ENCODE peak calls at places on chromosome 7, in seven cellular contexts. N is stomach; S is Panc1; G is CD8-positive, alpha-beta memory T cell; M is MM.1S; C is brain microvascular endothelial cell; X is heart right ventricle. J is an unnamed sample.

GRCh38 chr7:121395494-121395960 is 581 bp downstream of the FAM3C start:
- DNase-seq in N (peak; percentile 42), S (no peak), G (peak; percentile 30), M (peak; percentile 73), C (peak; percentile 37), X (peak; percentile 13), J (no peak)

GRCh38 chr7:141076377-141076776 is 2.5 kb downstream of the TMEM178B start:
- DNase-seq in N (no peak), S (no peak), G (no peak), M (no peak), C (no peak), X (no peak), J (no peak)

GRCh38 chr7:66140924-66141323 is 26.3 kb downstream of the CRCP start:
- DNase-seq in N (peak; percentile 62), S (no peak), G (no peak), M (no peak), C (peak; percentile 66), X (peak; percentile 71), J (peak; percentile 9)

GRCh38 chr7:100863406-100863950 is 3.7 kb upstream of the TRIP6 start:
- DNase-seq in N (peak; percentile 76), S (no peak), G (no peak), M (no peak), C (no peak), X (no peak), J (no peak)

GRCh38 chr7:99133766-99134564 is 9.9 kb downstream of the SMURF1 start:
- DNase-seq in N (no peak), S (no peak), G (no peak), M (no peak), C (no peak), X (no peak), J (no peak)

GRCh38 chr7:27170936-27171635 is 3.0 kb downstream of the HOXA10 start:
- DNase-seq in N (no peak), S (no peak), G (no peak), M (no peak), C (no peak), X (no peak), J (no peak)

GRCh38 chr7:3922175-3922635 is 621.2 kb downstream of the SDK1 start:
- DNase-seq in N (no peak), S (peak; percentile 67), G (no peak), M (peak; percentile 11), C (peak; percentile 99), X (peak; percentile 23), J (no peak)

GRCh38 chr7:99628471-99629465 is 12.0 kb downstream of the ZSCAN25 start:
- DNase-seq in N (no peak), S (no peak), G (no peak), M (no peak), C (no peak), X (no peak), J (no peak)

GRCh38 chr7:95549818-95550529 is 46.3 kb downstream of the PDK4 start:
- DNase-seq in N (peak; percentile 94), S (peak; percentile 82), G (no peak), M (no peak), C (peak; percentile 95), X (peak; percentile 84), J (peak; percentile 92)

GRCh38 chr7:150879345-150879744 is 27.0 kb downstream of the AOC1 start:
- DNase-seq in N (no peak), S (no peak), G (no peak), M (no peak), C (peak; percentile 15), X (no peak), J (no peak)

GRCh38 chr7:92633211-92633906 is 43.2 kb upstream of the FAM133B start:
- DNase-seq in N (no peak), S (peak; percentile 83), G (no peak), M (peak; percentile 42), C (peak; percentile 88), X (peak; percentile 23), J (no peak)

GRCh38 chr7:27182285-27182827 is 2.7 kb downstream of the HOXA11 start:
- DNase-seq in N (peak; percentile 5), S (no peak), G (no peak), M (no peak), C (no peak), X (no peak), J (no peak)

GRCh38 chr7:128063025-128063560 is 31.9 kb upstream of the LRRC4 start:
- DNase-seq in N (no peak), S (no peak), G (no peak), M (no peak), C (no peak), X (no peak), J (no peak)

GRCh38 chr7:121755818-121756501 is 117.0 kb upstream of the PTPRZ1 start:
- DNase-seq in N (peak; percentile 49), S (no peak), G (no peak), M (no peak), C (no peak), X (no peak), J (no peak)

GRCh38 chr7:28784166-28784870 is 173.8 kb downstream of the TRIL start:
- DNase-seq in N (no peak), S (no peak), G (no peak), M (no peak), C (no peak), X (no peak), J (no peak)

GRCh38 chr7:2518101-2518500 is 1.5 kb upstream of the LFNG start:
- DNase-seq in N (no peak), S (no peak), G (no peak), M (no peak), C (no peak), X (no peak), J (no peak)

GRCh38 chr7:89887489-89887888 is 266.8 kb upstream of the STEAP1 start:
- DNase-seq in N (no peak), S (no peak), G (no peak), M (peak; percentile 62), C (no peak), X (no peak), J (no peak)

GRCh38 chr7:118902600-118902999 is 678.1 kb downstream of the ANKRD7 start:
- DNase-seq in N (no peak), S (no peak), G (no peak), M (no peak), C (no peak), X (no peak), J (no peak)

GRCh38 chr7:155386608-155387007 is 71.3 kb upstream of the EN2 start:
- DNase-seq in N (no peak), S (no peak), G (no peak), M (no peak), C (no peak), X (no peak), J (no peak)

GRCh38 chr7:94444808-94445207 is 50.1 kb downstream of the COL1A2 start:
- DNase-seq in N (no peak), S (no peak), G (no peak), M (no peak), C (no peak), X (no peak), J (no peak)

GRCh38 chr7:158631574-158632195 is 44.1 kb upstream of the PTPRN2 start:
- DNase-seq in N (no peak), S (no peak), G (no peak), M (no peak), C (no peak), X (no peak), J (no peak)
- H3K27ac ChIP-seq in N (peak overlapping the region; percentile 5), S (no peak overlapping the region), G (no peak overlapping the region), M (no peak overlapping the region), C (no peak overlapping the region), X (no peak overlapping the region), J (no peak overlapping the region)

GRCh38 chr7:71239517-71239916 is 107.6 kb downstream of the GALNT17 start:
- DNase-seq in N (no peak), S (no peak), G (no peak), M (no peak), C (no peak), X (peak; percentile 41), J (no peak)
- H3K27ac ChIP-seq in N (peak overlapping the region; percentile 1), S (no peak overlapping the region), G (no peak overlapping the region), M (no peak overlapping the region), C (no peak overlapping the region), X (peak overlapping the region; percentile 88), J (peak overlapping the region; percentile 26)

GRCh38 chr7:137900137-137900536 is 53.4 kb upstream of the DGKI start:
- DNase-seq in N (no peak), S (no peak), G (no peak), M (no peak), C (no peak), X (no peak), J (no peak)

GRCh38 chr7:137904826-137905225 is 58.1 kb upstream of the DGKI start:
- DNase-seq in N (no peak), S (no peak), G (no peak), M (no peak), C (no peak), X (no peak), J (no peak)

GRCh38 chr7:137895301-137896201 is 48.8 kb upstream of the DGKI start:
- DNase-seq in N (no peak), S (no peak), G (no peak), M (no peak), C (no peak), X (no peak), J (no peak)

GRCh38 chr7:137903382-137904169 is 56.8 kb upstream of the DGKI start:
- DNase-seq in N (peak; percentile 60), S (peak; percentile 69), G (peak; percentile 27), M (peak; percentile 81), C (peak; percentile 69), X (peak; percentile 62), J (peak; percentile 78)

DNA sequence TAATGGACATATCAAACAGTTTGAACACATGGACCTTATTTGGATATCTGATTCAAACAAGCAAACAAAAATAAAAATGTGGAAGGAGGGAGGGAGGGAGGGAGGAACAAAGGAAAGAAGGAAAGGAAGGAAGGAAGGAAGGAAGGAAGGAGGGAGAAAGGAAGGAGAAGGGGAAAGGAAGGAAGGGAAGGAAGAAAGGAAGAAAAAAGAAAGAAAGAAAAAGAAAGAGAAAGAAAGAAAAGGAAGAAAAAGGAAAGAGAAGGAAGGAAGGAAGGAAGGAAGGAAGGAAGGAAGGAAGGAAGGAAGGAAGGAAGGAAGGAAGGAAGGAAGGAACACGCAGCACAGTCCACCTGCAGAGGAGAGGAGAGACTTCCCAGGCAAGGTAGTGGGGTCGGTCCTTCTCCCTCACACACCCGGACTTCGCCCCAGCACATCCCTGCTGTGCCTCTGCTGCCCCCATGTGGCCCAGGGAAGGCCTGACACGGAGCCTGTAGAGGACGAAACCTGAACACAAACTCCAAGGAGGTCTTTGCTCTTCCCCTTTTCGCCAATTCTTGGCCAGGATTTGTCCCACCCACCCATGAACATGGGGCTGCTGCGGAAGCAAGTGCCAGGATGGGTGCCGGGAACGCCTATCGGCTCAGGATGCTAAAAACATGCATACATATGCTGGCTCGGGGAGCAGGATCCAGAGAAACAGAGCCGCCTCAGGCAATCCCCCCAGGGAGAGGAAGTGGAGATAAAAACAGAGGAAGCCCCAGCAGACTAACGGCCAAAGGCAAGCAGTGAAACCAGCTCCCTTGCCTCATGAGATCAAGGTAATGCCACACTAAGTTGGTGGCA is 52.3 kb upstream of the DGKI start:
- DNase-seq in N (peak; percentile 83), S (peak; percentile 59), G (peak; percentile 64), M (peak; percentile 85), C (peak; percentile 67), X (peak; percentile 83), J (peak; percentile 50)
- H3K27ac ChIP-seq in N (peak overlapping the region; percentile 36), S (no peak overlapping the region), G (no peak overlapping the region), M (peak overlapping the region; percentile 65), C (peak overlapping the region; percentile 23), X (peak overlapping the region; percentile 41), J (no peak overlapping the region)

DNA sequence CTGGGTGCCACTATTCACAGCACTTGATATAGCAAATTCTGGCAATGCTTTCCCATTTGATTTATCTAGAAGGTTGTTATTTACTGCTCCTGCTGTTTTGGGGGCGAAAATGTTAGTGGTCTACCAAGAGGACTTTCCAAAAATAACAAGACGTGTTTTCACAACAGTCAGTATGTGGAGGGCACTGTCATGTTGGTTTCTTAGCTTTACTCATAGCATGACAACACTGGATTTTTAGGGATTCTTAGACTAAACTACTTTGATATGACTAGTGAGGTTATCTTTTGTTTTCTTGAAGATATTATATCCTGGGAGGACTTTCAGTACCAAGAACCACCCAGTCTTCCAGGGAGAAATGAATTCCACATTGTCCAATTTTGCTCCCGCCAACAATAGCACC is 49.4 kb downstream of the NUDCD3 start:
- DNase-seq in N (no peak), S (no peak), G (no peak), M (no peak), C (no peak), X (no peak), J (no peak)
- H3K27ac ChIP-seq in N (no peak overlapping the region), S (no peak overlapping the region), G (no peak overlapping the region), M (no peak overlapping the region), C (no peak overlapping the region), X (no peak overlapping the region), J (no peak overlapping the region)